ENCODE peak calls at places on chromosomes 5 and 9, in eight cellular contexts. N, I, Q, S, C, O, D and R are unnamed samples.

GRCh38 chr5:89560724-89561123 is 677.7 kb upstream of the MEF2C start:
- DNase-seq in O (peak), C (no peak), N (no peak), I (no peak), S (no peak), Q (no peak), D (no peak), R (no peak)

GRCh38 chr5:58022055-58022454 is 437.8 kb downstream of the PLK2 start:
- DNase-seq in Q (no peak), N (peak), I (no peak), S (no peak), C (no peak), O (peak), D (no peak), R (no peak)

GRCh38 chr5:153756540-153756939 is 266.1 kb downstream of the GRIA1 start:
- DNase-seq in Q (no peak), O (peak), S (no peak), I (no peak), N (no peak), C (no peak), D (no peak), R (no peak)

GRCh38 chr5:53603009-53603687 is 42.7 kb downstream of the NDUFS4 start:
- DNase-seq in N (peak), O (no peak), D (no peak), Q (no peak), S (no peak), C (no peak), I (no peak), R (no peak)

GRCh38 chr5:56440871-56441740 is 208.0 kb upstream of the ANKRD55 start:
- DNase-seq in Q (no peak), O (peak), I (peak), C (no peak), D (peak), S (no peak), N (peak), R (no peak)

GRCh38 chr5:62284946-62285891 is 20.8 kb upstream of the KIF2A start:
- DNase-seq in D (no peak), I (no peak), O (no peak), S (no peak), Q (no peak), C (peak), N (no peak), R (no peak)

GRCh38 chr9:122819791-122820489 is 8.4 kb downstream of the PDCL start:
- DNase-seq in S (no peak), D (no peak), I (no peak), O (peak), Q (no peak), N (peak), C (no peak), R (peak)

GRCh38 chr9:130825809-130826208 is 9.2 kb upstream of the ABL1 start:
- DNase-seq in S (no peak), O (no peak), C (no peak), I (no peak), D (no peak), N (no peak), Q (no peak), R (no peak)

GRCh38 chr5:98106116-98107088 is 667.1 kb upstream of the RGMB start:
- DNase-seq in O (peak), N (no peak), D (no peak), I (no peak), S (no peak), C (no peak), Q (no peak), R (no peak)

GRCh38 chr5:68739752-68740151 is 354.1 kb upstream of the SLC30A5 start:
- DNase-seq in Q (no peak), C (no peak), S (no peak), N (no peak), D (no peak), O (no peak), I (no peak), R (no peak)

GRCh38 chr9:21682981-21683380 is 119.5 kb upstream of the MTAP start:
- DNase-seq in O (peak), S (no peak), Q (no peak), N (peak), D (no peak), I (no peak), C (no peak), R (no peak)

GRCh38 chr5:7374186-7374585 is 21.8 kb upstream of the ADCY2 start:
- DNase-seq in O (no peak), C (no peak), I (no peak), Q (no peak), N (no peak), D (no peak), S (no peak), R (no peak)

GRCh38 chr5:117218789-117219188 is 644.2 kb upstream of the SEMA6A start:
- DNase-seq in N (no peak), Q (no peak), I (peak), O (no peak), D (no peak), S (no peak), C (no peak), R (no peak)

GRCh38 chr5:43191740-43192557 is at the start of gene NIM1K:
- DNase-seq in D (peak), Q (peak), C (peak), S (peak), I (peak), O (peak), N (peak), R (peak)

GRCh38 chr5:43947870-43948269 is 344.9 kb downstream of the NNT start:
- DNase-seq in N (no peak), C (no peak), D (no peak), S (no peak), O (no peak), Q (no peak), I (no peak), R (no peak)

GRCh38 chr9:38371495-38371894 is 21.0 kb upstream of the ALDH1B1 start:
- DNase-seq in S (no peak), Q (peak), I (peak), D (peak), O (no peak), N (peak), C (no peak), R (no peak)

GRCh38 chr9:76704601-76705204 is 59.5 kb upstream of the PCA3 start:
- DNase-seq in I (peak), O (peak), S (no peak), N (peak), D (peak), C (no peak), Q (peak), R (peak)

GRCh38 chr9:90059436-90059835 is 454.6 kb downstream of the GADD45G start:
- DNase-seq in O (no peak), S (no peak), I (no peak), C (no peak), N (no peak), Q (no peak), D (no peak), R (no peak)

GRCh38 chr5:87949665-87950640 is 318.7 kb downstream of the TMEM161B start:
- DNase-seq in I (no peak), N (no peak), C (no peak), S (no peak), Q (no peak), D (no peak), O (no peak), R (no peak)

GRCh38 chr5:112604741-112605390 is 132.8 kb upstream of the APC start:
- DNase-seq in S (no peak), N (peak), D (no peak), C (no peak), O (no peak), I (peak), Q (no peak), R (no peak)

GRCh38 chr5:10166392-10166791 is 83.3 kb downstream of the ATPSCKMT start:
- DNase-seq in Q (no peak), S (no peak), N (no peak), C (no peak), I (no peak), D (no peak), O (no peak), R (no peak)

GRCh38 chr5:54959673-54960418 is 25.5 kb downstream of the ESM1 start:
- DNase-seq in I (peak), Q (no peak), C (no peak), S (no peak), N (peak), O (peak), D (no peak), R (peak)

GRCh38 chr9:79581388-79581787 is 9.6 kb downstream of the TLE4 start:
- DNase-seq in C (no peak), I (no peak), O (peak), D (no peak), S (no peak), N (peak), Q (no peak), R (no peak)

GRCh38 chr5:27682600-27682999 is 644.2 kb upstream of the CDH9 start:
- DNase-seq in O (peak), N (peak), D (no peak), Q (no peak), S (no peak), C (no peak), I (peak), R (no peak)

GRCh38 chr5:32123058-32123805 is 50.9 kb downstream of the GOLPH3 start:
- DNase-seq in D (no peak), N (no peak), S (no peak), I (no peak), Q (no peak), C (no peak), O (peak), R (no peak)

GRCh38 chr5:127582723-127583370 is 65.4 kb downstream of the PRRC1 start:
- DNase-seq in C (no peak), N (no peak), D (no peak), S (no peak), Q (no peak), O (no peak), I (no peak), R (no peak)

GRCh38 chr9:75893096-75893495 is 2.6 kb downstream of the PCSK5 start:
- DNase-seq in O (no peak), Q (no peak), I (no peak), D (no peak), S (no peak), N (peak), C (no peak), R (no peak)

GRCh38 chr9:18994263-18994916 is 38.6 kb downstream of the SAXO1 start:
- DNase-seq in I (peak), Q (no peak), S (no peak), D (no peak), O (peak), N (no peak), C (no peak), R (no peak)

GRCh38 chr9:3848445-3849114 is 322.8 kb upstream of the RFX3 start:
- DNase-seq in Q (no peak), C (no peak), O (peak), D (no peak), S (no peak), I (peak), N (peak), R (peak)